ENCODE peak calls at places on chromosome 12, in nine cellular contexts. B is IMR-90; U is dorsolateral prefrontal cortex; C is OCI-LY7; O is endothelial cell of umbilical vein; V is fibroblast of villous mesenchyme; T is GM23338; W is neural progenitor cell; A is CD8-positive, alpha-beta T cell. E is an unnamed sample.

GRCh38 chr12:74105434-74105833 is 432.2 kb upstream of the ATXN7L3B start:
- DNase-seq in B (no peak), U (no peak), C (no peak), O (no peak), V (no peak), T (no peak), W (no peak), A (no peak), E (peak; percentile 2)

GRCh38 chr12:94879542-94879941 is 124.0 kb downstream of the NDUFA12 start:
- DNase-seq in B (peak; percentile 7), U (no peak), C (peak; percentile 32), O (no peak), V (peak; percentile 36), T (peak; percentile 63), W (peak; percentile 62), A (no peak), E (no peak)

GRCh38 chr12:14239935-14240872 is 125.3 kb upstream of the ATF7IP start:
- DNase-seq in B (no peak), U (no peak), C (peak; percentile 76), O (no peak), V (no peak), T (peak; percentile 74), W (no peak), A (no peak), E (peak; percentile 40)

GRCh38 chr12:95608252-95609033 is 57.2 kb upstream of the USP44 start:
- DNase-seq in B (peak; percentile 76), U (no peak), C (no peak), O (peak; percentile 91), V (peak; percentile 30), T (peak; percentile 67), W (no peak), A (no peak), E (no peak)

GRCh38 chr12:85835417-85835809 is 796 bp downstream of the RASSF9 start:
- DNase-seq in B (peak; percentile 10), U (no peak), C (no peak), O (peak; percentile 68), V (no peak), T (peak; percentile 45), W (peak; percentile 12), A (no peak), E (no peak)

GRCh38 chr12:105523164-105524057 is 192.9 kb downstream of the C12orf75 start:
- DNase-seq in B (peak; percentile 86), U (no peak), C (no peak), O (peak; percentile 18), V (peak; percentile 85), T (peak; percentile 21), W (peak; percentile 63), A (no peak), E (no peak)

GRCh38 chr12:67517181-67517887 is 131.2 kb upstream of the DYRK2 start:
- DNase-seq in B (no peak), U (peak; percentile 65), C (no peak), O (no peak), V (no peak), T (no peak), W (no peak), A (no peak), E (no peak)

GRCh38 chr12:85653731-85654455 is 182.3 kb downstream of the RASSF9 start:
- DNase-seq in B (no peak), U (no peak), C (no peak), O (no peak), V (no peak), T (no peak), W (no peak), A (no peak), E (no peak)

GRCh38 chr12:50458606-50459005 is 46.2 kb upstream of the DIP2B start:
- DNase-seq in B (peak; percentile 47), U (no peak), C (no peak), O (no peak), V (peak; percentile 12), T (no peak), W (no peak), A (no peak), E (no peak)

GRCh38 chr12:70854871-70855578 is 65.5 kb downstream of the PTPRR start:
- DNase-seq in B (no peak), U (no peak), C (no peak), O (no peak), V (no peak), T (no peak), W (no peak), A (no peak), E (no peak)

GRCh38 chr12:104072099-104072498 is 7.8 kb downstream of the HCFC2 start:
- DNase-seq in B (peak; percentile 50), U (no peak), C (no peak), O (no peak), V (no peak), T (no peak), W (no peak), A (no peak), E (no peak)

GRCh38 chr12:110699591-110700445 is 10.9 kb upstream of the HVCN1 start:
- DNase-seq in B (no peak), U (no peak), C (peak; percentile 37), O (no peak), V (no peak), T (peak; percentile 43), W (peak; percentile 40), A (no peak), E (no peak)
- TF ChIP-seq CTCF in B (no peak), U (no peak), C (peak; percentile 55), O (no peak), V (peak; percentile 25), T (peak; percentile 69), W (peak; percentile 34), A (no peak), E (no peak)

DNA sequence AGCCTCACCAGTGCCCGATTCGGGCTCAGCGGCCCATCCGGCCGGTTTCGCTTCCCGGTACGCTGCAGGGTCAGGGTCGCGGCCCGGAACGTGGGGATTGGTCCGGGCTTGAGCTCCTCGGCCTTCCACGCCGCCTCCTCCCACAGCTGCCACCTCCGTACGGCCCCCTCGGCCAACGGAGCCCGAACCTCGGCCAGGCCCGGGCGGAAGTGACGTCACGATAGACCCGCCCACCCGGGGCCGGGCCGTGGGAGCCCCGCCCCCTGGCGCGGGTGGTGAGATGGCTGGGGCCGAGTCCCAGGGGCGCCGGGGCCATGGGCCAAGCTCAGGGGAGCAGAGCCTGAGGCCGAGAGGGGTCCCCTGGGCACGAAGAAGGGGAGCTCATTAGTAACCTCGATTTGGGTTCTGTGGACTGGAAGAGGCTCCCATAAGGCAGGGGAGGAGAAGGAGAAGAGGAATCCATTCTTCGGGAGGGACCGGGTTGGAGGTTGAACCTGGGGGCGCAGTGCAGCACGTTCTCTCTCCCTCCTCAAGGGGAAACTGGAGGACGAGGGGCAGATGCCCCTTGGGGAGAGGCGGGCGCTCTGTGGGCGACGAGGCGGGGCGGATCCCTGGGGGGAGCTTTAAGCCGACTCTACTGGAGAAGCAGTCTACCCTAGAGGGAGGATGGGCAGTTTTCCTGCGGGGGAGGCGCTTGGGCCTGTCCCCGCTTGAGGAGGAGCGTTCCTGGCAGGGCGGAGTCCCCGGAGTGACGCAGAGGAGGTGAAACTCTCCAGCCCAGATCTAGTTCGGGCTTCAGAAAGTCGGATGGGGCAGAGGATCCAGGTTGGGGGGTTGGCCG is at the start of gene MLF2:
- DNase-seq in B (peak; percentile 99), U (peak; percentile 98), C (peak; percentile 97), O (peak; percentile 99), V (peak; percentile 99), T (peak; percentile 85), W (peak; percentile 97), A (peak; percentile 97), E (peak; percentile 99)
- TF ChIP-seq CTCF in B (no peak), U (no peak), C (no peak), O (no peak), V (no peak), T (no peak), W (peak; percentile 95), A (peak; percentile 83), E (peak; percentile 97)

GRCh38 chr12:109482491-109482890 is 5.1 kb downstream of the UBE3B start:
- DNase-seq in B (no peak), U (no peak), C (no peak), O (no peak), V (no peak), T (no peak), W (no peak), A (no peak), E (no peak)

GRCh38 chr12:109477963-109478315 is 505 bp downstream of the UBE3B start:
- DNase-seq in B (no peak), U (no peak), C (no peak), O (no peak), V (no peak), T (no peak), W (no peak), A (no peak), E (no peak)

GRCh38 chr12:109479761-109480160 is 2.3 kb downstream of the UBE3B start:
- DNase-seq in B (no peak), U (no peak), C (no peak), O (no peak), V (no peak), T (no peak), W (no peak), A (no peak), E (no peak)

GRCh38 chr12:109481863-109482262 is 4.4 kb downstream of the UBE3B start:
- DNase-seq in B (no peak), U (no peak), C (no peak), O (no peak), V (no peak), T (no peak), W (no peak), A (no peak), E (no peak)

GRCh38 chr12:109480356-109480755 is 2.9 kb downstream of the UBE3B start:
- DNase-seq in B (no peak), U (no peak), C (no peak), O (no peak), V (no peak), T (no peak), W (no peak), A (no peak), E (no peak)
- TF ChIP-seq CTCF in B (no peak), U (no peak), C (no peak), O (no peak), V (no peak), T (no peak), W (no peak), A (no peak), E (no peak)

GRCh38 chr12:107560194-107560905 is 125.2 kb upstream of the PWP1 start:
- DNase-seq in B (no peak), U (no peak), C (no peak), O (no peak), V (no peak), T (peak; percentile 70), W (peak; percentile 26), A (no peak), E (no peak)
- TF ChIP-seq CTCF in B (no peak), U (no peak), C (no peak), O (no peak), V (no peak), T (peak; percentile 7), W (peak; percentile 25), A (no peak), E (no peak)

GRCh38 chr12:17276196-17276595 is 670.2 kb upstream of the LMO3 start:
- DNase-seq in B (no peak), U (no peak), C (no peak), O (no peak), V (no peak), T (no peak), W (no peak), A (no peak), E (no peak)

GRCh38 chr12:17283563-17283962 is 677.6 kb upstream of the LMO3 start:
- DNase-seq in B (no peak), U (no peak), C (no peak), O (no peak), V (no peak), T (peak; percentile 34), W (no peak), A (no peak), E (no peak)

GRCh38 chr12:17284873-17285272 is 678.9 kb upstream of the LMO3 start:
- DNase-seq in B (no peak), U (no peak), C (no peak), O (no peak), V (no peak), T (no peak), W (no peak), A (no peak), E (no peak)

GRCh38 chr12:17278946-17279345 is 673.0 kb upstream of the LMO3 start:
- DNase-seq in B (no peak), U (no peak), C (peak; percentile 4), O (no peak), V (no peak), T (peak; percentile 26), W (no peak), A (no peak), E (no peak)
- TF ChIP-seq CTCF in B (no peak), U (no peak), C (peak; percentile 74), O (no peak), V (no peak), T (no peak), W (peak; percentile 55), A (no peak), E (no peak)